ENCODE peak calls at places on chromosome 7, in four cellular contexts. X is WTC11, Z is HepG2, M is GM12878. A is an unnamed sample.

GRCh38 chr7:155588468-155588998 is 42.2 kb upstream of the CNPY1 start:
- DNase-seq in X (no peak), Z (no peak), M (no peak), A (no peak)

GRCh38 chr7:80974396-80975358 is 55.8 kb upstream of the SEMA3C start:
- DNase-seq in X (no peak), Z (no peak), M (no peak), A (no peak)

GRCh38 chr7:81583882-81584533 is 185.8 kb downstream of the HGF start:
- DNase-seq in X (no peak), Z (no peak), M (no peak), A (no peak)

GRCh38 chr7:12895296-12895695 is 207.9 kb downstream of the ARL4A start:
- DNase-seq in X (no peak), Z (no peak), M (no peak), A (no peak)

GRCh38 chr7:49866910-49867309 is 93.5 kb downstream of the VWC2 start:
- DNase-seq in X (no peak), Z (no peak), M (no peak), A (no peak)

GRCh38 chr7:5492249-5493020 is 68.8 kb upstream of the TNRC18 start:
- DNase-seq in X (peak), Z (no peak), M (no peak), A (peak)

GRCh38 chr7:1532456-1533254 is 2.2 kb downstream of the MAFK start:
- DNase-seq in X (no peak), Z (peak), M (no peak), A (peak)

GRCh38 chr7:155213955-155214327 is 83.7 kb upstream of the INSIG1 start:
- DNase-seq in X (no peak), Z (no peak), M (no peak), A (peak)

GRCh38 chr7:50970092-50970491 is 187.4 kb upstream of the GRB10 start:
- DNase-seq in X (no peak), Z (no peak), M (no peak), A (no peak)

GRCh38 chr7:91344911-91345310 is 80.7 kb downstream of the FZD1 start:
- DNase-seq in X (no peak), Z (no peak), M (no peak), A (no peak)
- TF ChIP-seq ATF2 in X (no peak), Z (no peak), M (no peak), A (no peak)

DNA sequence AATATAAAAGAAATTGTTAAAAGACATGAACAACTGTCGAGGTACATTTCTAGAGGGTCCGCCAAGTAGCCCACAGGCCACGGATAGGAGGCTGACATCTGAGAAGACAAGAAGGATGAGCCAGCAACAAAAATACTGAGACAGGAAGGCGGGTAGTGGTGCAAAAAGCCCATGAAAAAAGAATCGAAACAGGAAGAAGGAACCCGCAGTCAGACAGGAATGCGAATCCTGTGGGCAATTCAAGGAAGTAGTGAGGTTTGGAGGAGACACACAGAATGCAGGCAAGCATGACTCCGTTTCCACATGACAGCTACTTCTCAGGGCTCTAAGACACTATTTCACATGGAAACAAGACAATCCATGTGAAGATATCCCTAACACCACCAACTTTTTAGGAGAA is 125.2 kb downstream of the DOCK4 start:
- DNase-seq in X (no peak), Z (no peak), M (peak), A (no peak)
- TF ChIP-seq ESRRA in X (no peak), Z (no peak), M (no peak), A (no peak)

GRCh38 chr7:100101016-100101862 is at the start of the genes AP4M1 and MCM7:
- DNase-seq in X (peak), Z (peak), M (peak), A (peak)

GRCh38 chr7:100100420-100101015 is 679 bp downstream of the MCM7 start:
- DNase-seq in X (peak), Z (peak), M (peak), A (peak)

GRCh38 chr7:100105534-100105933 is 4.1 kb downstream of the AP4M1 start:
- DNase-seq in X (no peak), Z (no peak), M (no peak), A (no peak)

GRCh38 chr7:100106633-100107032 is 5.2 kb downstream of the AP4M1 start:
- DNase-seq in X (no peak), Z (no peak), M (no peak), A (no peak)

DNA sequence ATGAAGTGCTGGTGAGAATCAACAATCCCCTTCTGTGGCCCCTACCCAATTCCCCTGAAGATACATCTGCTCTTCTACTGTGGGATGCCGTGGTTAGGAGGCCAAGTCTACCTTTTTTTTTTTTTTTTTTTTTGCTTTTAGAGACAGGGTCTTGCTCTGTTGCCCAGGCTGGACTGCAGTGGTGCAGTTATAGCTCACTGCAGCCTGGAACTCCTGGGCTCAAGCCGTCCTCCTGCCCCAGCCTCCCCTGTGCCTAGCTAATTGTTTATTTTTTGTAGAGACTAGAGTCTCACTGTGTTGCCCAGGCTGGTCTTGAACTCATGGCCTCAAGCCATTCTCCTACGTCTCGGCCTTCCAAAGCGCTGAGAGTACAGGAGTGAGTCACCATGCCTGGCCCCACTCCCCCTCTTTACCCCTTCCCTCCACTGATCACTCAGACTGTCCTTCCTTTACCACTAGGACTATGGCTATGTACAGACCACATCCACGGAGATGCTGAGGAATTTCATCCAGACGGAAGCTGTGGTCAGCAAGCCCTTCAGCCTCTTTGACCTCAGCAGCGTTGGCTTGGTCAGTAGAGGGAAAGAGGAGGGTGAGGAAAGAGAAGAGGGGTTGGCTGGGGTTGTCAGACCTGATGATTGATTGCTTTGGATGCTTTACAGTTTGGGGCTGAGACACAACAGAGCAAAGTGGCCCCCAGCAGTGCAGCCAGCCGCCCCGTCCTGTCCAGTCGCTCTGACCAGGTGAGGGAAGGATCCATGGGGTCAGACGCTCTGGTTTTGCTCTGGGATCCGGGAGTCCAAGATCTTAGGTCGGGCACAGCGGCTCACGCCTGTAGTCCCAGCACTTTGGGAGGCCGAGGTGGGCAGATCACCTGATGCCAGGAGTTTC is 1.8 kb downstream of the AP4M1 start:
- DNase-seq in X (no peak), Z (no peak), M (no peak), A (no peak)
- TF ChIP-seq ATF2 in X (no peak), Z (no peak), M (no peak), A (no peak)

DNA sequence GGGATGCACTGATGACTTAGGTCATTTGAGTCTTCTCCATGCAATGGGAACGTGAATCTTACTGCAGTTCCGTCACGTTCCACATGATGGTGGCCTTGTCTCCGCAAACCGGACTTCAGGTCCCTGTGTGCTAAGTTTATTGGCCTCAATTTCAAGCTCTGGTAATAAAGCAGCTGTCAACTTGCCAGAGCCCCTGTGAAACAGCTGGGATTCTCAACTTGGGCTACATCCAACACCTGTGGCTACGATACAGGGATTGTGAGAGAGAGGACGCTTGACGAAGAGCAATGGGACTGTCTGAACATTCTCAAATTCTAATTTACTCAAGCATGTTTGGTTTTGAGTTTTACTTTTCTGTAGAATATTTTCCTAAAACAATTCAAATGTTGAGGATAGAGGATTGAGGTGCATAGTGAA is 174.2 kb downstream of the PTN start:
- DNase-seq in X (peak), Z (peak), M (no peak), A (no peak)
- TF ChIP-seq ESRRA in X (no peak), Z (no peak), M (no peak), A (no peak)

GRCh38 chr7:131338990-131339389 is 11.3 kb downstream of the MKLN1 start:
- DNase-seq in X (no peak), Z (no peak), M (no peak), A (no peak)
- TF ChIP-seq ATF2 in X (no peak), Z (no peak), M (no peak), A (no peak)